ENCODE peak calls at places on chromosomes 6 and 20, in eight cellular contexts. V, P, C, F, N, Y, T and K are unnamed samples.

GRCh38 chr20:57436223-57436545 is 45.0 kb downstream of the RBM38 start:
- DNase-seq in V (no peak), P (no peak), C (no peak), F (no peak), N (no peak), Y (no peak), T (no peak), K (no peak)

GRCh38 chr20:64102647-64103354 is 4.6 kb downstream of the NPBWR2 start:
- DNase-seq in V (no peak), P (no peak), C (no peak), F (no peak), N (no peak), Y (peak), T (no peak), K (no peak)

GRCh38 chr6:85641522-85641915 is 1.2 kb downstream of the SYNCRIP start:
- DNase-seq in V (no peak), P (peak), C (no peak), F (no peak), N (no peak), Y (no peak), T (no peak), K (peak)

GRCh38 chr6:90294008-90294511 is 2.6 kb downstream of the BACH2 start:
- DNase-seq in V (no peak), P (no peak), C (no peak), F (no peak), N (no peak), Y (no peak), T (no peak), K (no peak)

GRCh38 chr6:116973992-116974391 is 97.0 kb downstream of the RFX6 start:
- DNase-seq in V (no peak), P (no peak), C (no peak), F (no peak), N (no peak), Y (no peak), T (no peak), K (no peak)

GRCh38 chr6:38212579-38212978 is 393.1 kb downstream of the ZFAND3 start:
- DNase-seq in V (no peak), P (no peak), C (no peak), F (no peak), N (peak), Y (no peak), T (no peak), K (peak)

GRCh38 chr6:169539176-169539897 is 162.5 kb downstream of the WDR27 start:
- DNase-seq in V (no peak), P (no peak), C (no peak), F (no peak), N (no peak), Y (no peak), T (no peak), K (no peak)

GRCh38 chr20:10314198-10314597 is 95.6 kb downstream of the SNAP25 start:
- DNase-seq in V (no peak), P (no peak), C (no peak), F (no peak), N (no peak), Y (no peak), T (no peak), K (no peak)

GRCh38 chr20:40941023-40941655 is 87.5 kb upstream of the TOP1 start:
- DNase-seq in V (peak), P (no peak), C (no peak), F (no peak), N (no peak), Y (no peak), T (no peak), K (no peak)